ENCODE peak calls at places on chromosomes 12 and 14, in ten cellular contexts. F is A549; P is CD8-positive, alpha-beta T cell; L is foreskin keratinocyte; U is GM23338; S is small intestine; D is effector memory CD4-positive, alpha-beta T cell; J is neural progenitor cell; X is SJCRH30; H is tibial artery. B is an unnamed sample.
A peak's percentile ranks its signal among the peaks of the same experiment; 100 is the strongest.

GRCh38 chr14:75232597-75232996 is 46.0 kb upstream of the FOS start:
- DNase-seq in L (no peak), U (no peak), X (no peak), F (no peak), H (no peak), D (peak; percentile 39), S (peak; percentile 51), P (peak; percentile 33), J (no peak), B (peak; percentile 44)

GRCh38 chr12:132145334-132145733 is 1.1 kb downstream of the NOC4L start:
- DNase-seq in L (no peak), H (no peak), D (no peak), F (no peak), U (no peak), P (no peak), S (no peak), J (no peak), X (no peak), B (no peak)

GRCh38 chr14:84760506-84760905 is 769.4 kb upstream of the FLRT2 start:
- DNase-seq in L (no peak), J (no peak), F (no peak), U (no peak), P (no peak), X (no peak), S (no peak), H (no peak), D (no peak), B (no peak)

GRCh38 chr12:76587428-76588178 is 28.0 kb upstream of the OSBPL8 start:
- DNase-seq in L (no peak), J (no peak), F (no peak), P (no peak), U (no peak), H (no peak), X (no peak), D (no peak), S (no peak), B (no peak)

GRCh38 chr14:21104448-21105060 is 3.7 kb downstream of the TMEM253 start:
- DNase-seq in F (peak; percentile 69), H (peak; percentile 88), U (peak; percentile 87), S (peak; percentile 89), X (peak; percentile 86), J (peak; percentile 85), D (peak; percentile 44), L (peak; percentile 59), P (peak; percentile 50), B (peak; percentile 90)

GRCh38 chr14:24806061-24806678 is 172.2 kb upstream of the GZMB start:
- DNase-seq in S (peak; percentile 82), H (no peak), U (peak; percentile 92), J (peak; percentile 82), F (peak; percentile 17), P (no peak), X (peak; percentile 67), D (no peak), L (no peak), B (peak; percentile 84)

GRCh38 chr14:87745507-87746118 is 247.4 kb downstream of the GALC start:
- DNase-seq in F (peak; percentile 12), D (no peak), L (peak; percentile 9), J (peak; percentile 62), X (peak; percentile 55), H (no peak), S (peak; percentile 15), P (no peak), U (peak; percentile 79), B (no peak)

GRCh38 chr12:79848321-79848720 is 86.6 kb downstream of the PPP1R12A start:
- DNase-seq in D (no peak), H (no peak), X (no peak), S (no peak), L (no peak), P (no peak), U (no peak), J (no peak), F (no peak), B (no peak)

GRCh38 chr12:14410841-14411569 is 45.5 kb downstream of the ATF7IP start:
- DNase-seq in P (no peak), F (no peak), L (no peak), H (no peak), D (peak; percentile 30), S (peak; percentile 47), U (no peak), X (no peak), J (no peak), B (no peak)

GRCh38 chr12:113152835-113153814 is 3.6 kb downstream of the CFAP73 start:
- DNase-seq in X (no peak), L (peak; percentile 46), H (peak; percentile 74), S (peak; percentile 69), F (peak; percentile 92), P (peak; percentile 27), D (peak; percentile 47), U (peak; percentile 87), J (peak; percentile 87), B (peak; percentile 82)

GRCh38 chr14:103623308-103623707 is 5.7 kb upstream of the KLC1 start:
- DNase-seq in H (no peak), J (no peak), D (no peak), X (no peak), F (no peak), L (no peak), S (no peak), P (no peak), U (no peak), B (no peak)

GRCh38 chr12:57632369-57632897 is 568 bp downstream of the B4GALNT1 start:
- DNase-seq in F (no peak), S (no peak), P (no peak), J (peak; percentile 64), H (no peak), L (no peak), U (peak; percentile 60), X (no peak), D (no peak), B (no peak)

GRCh38 chr12:116520801-116521471 is 38.2 kb upstream of the MAP1LC3B2 start:
- DNase-seq in S (no peak), F (no peak), P (no peak), L (no peak), D (no peak), H (no peak), U (no peak), X (no peak), J (no peak), B (no peak)

GRCh38 chr12:3534511-3534910 is 43.5 kb downstream of the PRMT8 start:
- DNase-seq in J (no peak), F (no peak), X (no peak), P (no peak), H (no peak), L (no peak), S (no peak), D (no peak), U (no peak), B (no peak)

GRCh38 chr14:68548194-68549056 is 244.4 kb downstream of the ZFP36L1 start:
- DNase-seq in J (peak; percentile 68), U (peak; percentile 15), L (peak; percentile 97), H (peak; percentile 97), S (no peak), F (peak; percentile 80), X (peak; percentile 36), D (no peak), P (no peak), B (no peak)
- H3K4me1 ChIP-seq in J (peaks cover 29% of the 10 kb centered on the region), U (peaks cover 29% of the 10 kb centered on the region), L (peaks cover 62% of the 10 kb centered on the region), H (peaks cover 78% of the 10 kb centered on the region), S (peaks cover 7% of the 10 kb centered on the region), F (peaks cover 59% of the 10 kb centered on the region), X (peaks cover 54% of the 10 kb centered on the region), D (no peaks in the 10 kb centered on the region), P (peaks cover 7% of the 10 kb centered on the region), B (no peaks in the 10 kb centered on the region)

DNA sequence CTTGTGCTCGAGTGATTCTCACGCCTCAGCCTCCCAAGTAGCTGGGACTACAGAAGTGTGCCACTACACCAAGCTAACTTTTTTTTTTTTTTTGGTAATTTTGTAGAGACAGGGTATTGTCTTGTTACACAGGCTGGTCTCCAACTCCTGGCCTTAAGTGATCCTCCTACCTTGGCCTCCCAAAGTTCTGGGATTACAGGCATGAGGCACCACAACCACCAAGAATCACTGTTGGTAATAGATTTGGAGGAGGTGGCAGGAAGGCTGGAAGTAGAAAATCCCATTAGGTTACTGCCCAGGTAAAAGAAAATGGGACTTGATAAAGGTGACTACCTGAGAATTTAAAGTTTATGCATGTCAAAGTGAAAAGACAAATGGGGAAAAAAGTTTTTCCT is 1.4 kb upstream of the CDCA4 start:
- DNase-seq in P (no peak), J (no peak), L (no peak), H (no peak), U (no peak), S (no peak), X (no peak), F (no peak), D (no peak), B (no peak)
- H3K4me1 ChIP-seq in P (peaks cover 23% of the 10 kb centered on the region), J (peaks cover 22% of the 10 kb centered on the region), L (peaks cover 48% of the 10 kb centered on the region), H (peaks cover 20% of the 10 kb centered on the region), U (peaks cover 20% of the 10 kb centered on the region), S (no peaks in the 10 kb centered on the region), X (peaks cover 26% of the 10 kb centered on the region), F (peaks cover 68% of the 10 kb centered on the region), D (peaks cover 24% of the 10 kb centered on the region), B (peaks cover 5% of the 10 kb centered on the region)

GRCh38 chr12:118237908-118238307 is 102.0 kb downstream of the PEBP1 start:
- DNase-seq in S (no peak), J (no peak), F (no peak), U (no peak), X (no peak), D (no peak), P (no peak), H (no peak), L (peak; percentile 69), B (no peak)
- H3K4me1 ChIP-seq in S (no peaks in the 10 kb centered on the region), J (no peaks in the 10 kb centered on the region), F (no peaks in the 10 kb centered on the region), U (no peaks in the 10 kb centered on the region), X (no peaks in the 10 kb centered on the region), D (no peaks in the 10 kb centered on the region), P (no peaks in the 10 kb centered on the region), H (no peaks in the 10 kb centered on the region), L (peaks cover 26% of the 10 kb centered on the region), B (no peaks in the 10 kb centered on the region)

GRCh38 chr14:69673578-69674305 is 62.3 kb downstream of the SUSD6 start:
- DNase-seq in F (no peak), P (no peak), D (no peak), X (no peak), L (no peak), U (peak; percentile 38), S (peak; percentile 57), J (no peak), H (no peak), B (no peak)

GRCh38 chr14:69671365-69672050 is 60.1 kb downstream of the SUSD6 start:
- DNase-seq in L (no peak), D (no peak), F (no peak), X (no peak), P (no peak), U (no peak), S (no peak), J (peak; percentile 66), H (no peak), B (no peak)

GRCh38 chr14:69672372-69672771 is 61.0 kb downstream of the SUSD6 start:
- DNase-seq in U (no peak), S (no peak), L (no peak), H (no peak), F (no peak), X (no peak), P (no peak), J (no peak), D (no peak), B (no peak)

GRCh38 chr14:69674546-69675245 is 63.3 kb downstream of the SUSD6 start:
- DNase-seq in J (no peak), L (no peak), S (no peak), P (no peak), F (no peak), U (no peak), X (no peak), D (no peak), H (no peak), B (no peak)

DNA sequence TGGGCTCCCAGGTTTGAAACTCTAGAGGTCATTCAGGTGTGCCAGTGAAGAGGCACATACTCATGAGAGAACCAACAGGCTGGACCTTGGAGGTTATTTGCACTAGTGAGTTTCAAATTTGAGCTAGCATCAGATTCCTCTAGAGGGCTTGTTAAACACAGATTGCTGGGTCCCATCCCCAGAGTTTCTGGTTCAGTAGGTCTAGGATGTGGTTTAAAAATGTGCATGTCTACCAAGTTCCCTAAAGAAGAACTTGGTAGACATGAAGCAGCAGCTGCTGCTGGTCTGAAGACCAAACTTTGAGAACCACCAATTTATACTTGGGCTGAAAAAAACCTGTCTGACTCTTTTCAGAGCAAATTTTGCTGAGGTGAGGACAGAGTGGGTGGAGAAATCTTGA is 61.7 kb downstream of the SUSD6 start:
- DNase-seq in L (no peak), J (no peak), H (no peak), D (no peak), P (no peak), S (peak; percentile 25), X (no peak), U (no peak), F (no peak), B (no peak)
- H3K4me1 ChIP-seq in L (no peaks in the 10 kb centered on the region), J (peaks cover 43% of the 10 kb centered on the region), H (peaks cover 57% of the 10 kb centered on the region), D (peaks cover 44% of the 10 kb centered on the region), P (peaks cover 64% of the 10 kb centered on the region), S (peaks cover 25% of the 10 kb centered on the region), X (no peaks in the 10 kb centered on the region), U (no peaks in the 10 kb centered on the region), F (no peaks in the 10 kb centered on the region), B (peaks cover 3% of the 10 kb centered on the region)

B was measured in Peyer's patch.